ENCODE peak calls at places on chromosomes 11 and 22, in seven cellular contexts. Y is HAP-1, X is uterus, O is tibial artery, N is GM23248, W is PC-3, Z is upper lobe of right lung. K is an unnamed sample.

GRCh38 chr22:28019881-28020861 is 101.1 kb upstream of the PITPNB start:
- DNase-seq in X (peak; percentile 79), Y (peak; percentile 37), N (peak; percentile 78), Z (peak; percentile 79), O (peak; percentile 77), W (peak; percentile 52), K (peak; percentile 93)

GRCh38 chr11:46240371-46240770 is 37.1 kb upstream of the CREB3L1 start:
- DNase-seq in Y (peak; percentile 91), O (no peak), Z (no peak), X (no peak), W (no peak), N (peak; percentile 66), K (no peak)

GRCh38 chr11:47179655-47179991 is 2.9 kb upstream of the ARFGAP2 start:
- DNase-seq in Z (no peak), O (no peak), N (peak; percentile 66), Y (peak; percentile 18), X (no peak), W (peak; percentile 53), K (peak; percentile 69)

GRCh38 chr22:30178180-30179126 is 68.1 kb downstream of the LIF start:
- DNase-seq in X (no peak), O (no peak), Y (no peak), W (no peak), Z (no peak), N (peak; percentile 24), K (no peak)

GRCh38 chr11:9004310-9004945 is 627 bp upstream of the NRIP3 start:
- DNase-seq in Z (peak; percentile 68), N (no peak), W (no peak), O (no peak), Y (no peak), X (peak; percentile 23), K (peak; percentile 10)

GRCh38 chr22:17824452-17824851 is 50.2 kb upstream of the BID start:
- DNase-seq in N (no peak), Z (no peak), O (no peak), W (no peak), Y (no peak), X (no peak), K (no peak)

GRCh38 chr11:69391192-69392103 is 90.0 kb upstream of the LINC01488 start:
- DNase-seq in Z (peak; percentile 55), N (no peak), W (no peak), Y (no peak), O (peak; percentile 50), X (no peak), K (no peak)

GRCh38 chr11:73463359-73463758 is 87.2 kb downstream of the RELT start:
- DNase-seq in Z (no peak), O (no peak), W (peak; percentile 12), X (no peak), N (peak; percentile 91), Y (no peak), K (peak; percentile 11)

GRCh38 chr11:2360081-2360642 is 16.9 kb upstream of the CD81 start:
- DNase-seq in W (no peak), X (no peak), N (no peak), Z (peak; percentile 60), Y (no peak), O (no peak), K (no peak)

GRCh38 chr11:83441171-83441570 is 155.0 kb upstream of the CCDC90B start:
- DNase-seq in X (no peak), W (no peak), Z (no peak), Y (no peak), N (no peak), O (no peak), K (no peak)

GRCh38 chr22:43789452-43789851 is 22.7 kb downstream of the EFCAB6 start:
- DNase-seq in Z (no peak), W (peak; percentile 70), N (peak; percentile 99), O (no peak), X (peak; percentile 78), Y (no peak), K (no peak)

GRCh38 chr11:94519478-94520084 is 7.3 kb downstream of the C11orf97 start:
- DNase-seq in N (peak; percentile 69), O (no peak), Z (no peak), X (no peak), W (peak; percentile 76), Y (peak; percentile 32), K (peak; percentile 54)

GRCh38 chr11:85947431-85948272 is 92.5 kb downstream of the CCDC83 start:
- DNase-seq in X (no peak), N (peak; percentile 95), Z (no peak), O (no peak), Y (no peak), W (peak; percentile 65), K (no peak)

GRCh38 chr11:44899959-44900358 is 50.7 kb downstream of the TP53I11 start:
- DNase-seq in X (no peak), O (no peak), W (peak; percentile 39), N (peak; percentile 57), Y (peak; percentile 18), Z (no peak), K (peak; percentile 63)

GRCh38 chr11:76148941-76149613 is 57.2 kb downstream of the WNT11 start:
- DNase-seq in O (no peak), Y (no peak), X (no peak), W (peak; percentile 61), Z (no peak), N (no peak), K (no peak)

GRCh38 chr22:33465554-33465953 is 407.4 kb upstream of the SYN3 start:
- DNase-seq in W (no peak), N (no peak), O (no peak), X (no peak), Z (no peak), Y (no peak), K (no peak)

GRCh38 chr11:135002236-135002635 is 590.2 kb upstream of the B3GAT1 start:
- DNase-seq in Y (no peak), N (no peak), W (no peak), O (no peak), X (no peak), Z (no peak), K (no peak)

GRCh38 chr11:134997652-134998320 is 585.7 kb upstream of the B3GAT1 start:
- DNase-seq in N (no peak), X (no peak), Y (no peak), Z (no peak), O (no peak), W (no peak), K (no peak)

GRCh38 chr11:134995746-134996145 is 583.7 kb upstream of the B3GAT1 start:
- DNase-seq in N (no peak), O (no peak), Z (no peak), Y (peak; percentile 79), X (no peak), W (no peak), K (peak; percentile 18)

GRCh38 chr11:135001581-135001980 is 589.5 kb upstream of the B3GAT1 start:
- DNase-seq in W (no peak), N (no peak), X (no peak), O (no peak), Z (no peak), Y (no peak), K (no peak)

GRCh38 chr11:134999490-135000066 is 587.5 kb upstream of the B3GAT1 start:
- DNase-seq in Z (no peak), Y (no peak), O (no peak), W (no peak), N (no peak), X (no peak), K (peak; percentile 57)
- H3K4me3 ChIP-seq in Z (no peak overlapping the region), Y (no peak overlapping the region), O (no peak overlapping the region), W (no peak overlapping the region), N (no peak overlapping the region), X (no peak overlapping the region), K (no peak overlapping the region)

DNA sequence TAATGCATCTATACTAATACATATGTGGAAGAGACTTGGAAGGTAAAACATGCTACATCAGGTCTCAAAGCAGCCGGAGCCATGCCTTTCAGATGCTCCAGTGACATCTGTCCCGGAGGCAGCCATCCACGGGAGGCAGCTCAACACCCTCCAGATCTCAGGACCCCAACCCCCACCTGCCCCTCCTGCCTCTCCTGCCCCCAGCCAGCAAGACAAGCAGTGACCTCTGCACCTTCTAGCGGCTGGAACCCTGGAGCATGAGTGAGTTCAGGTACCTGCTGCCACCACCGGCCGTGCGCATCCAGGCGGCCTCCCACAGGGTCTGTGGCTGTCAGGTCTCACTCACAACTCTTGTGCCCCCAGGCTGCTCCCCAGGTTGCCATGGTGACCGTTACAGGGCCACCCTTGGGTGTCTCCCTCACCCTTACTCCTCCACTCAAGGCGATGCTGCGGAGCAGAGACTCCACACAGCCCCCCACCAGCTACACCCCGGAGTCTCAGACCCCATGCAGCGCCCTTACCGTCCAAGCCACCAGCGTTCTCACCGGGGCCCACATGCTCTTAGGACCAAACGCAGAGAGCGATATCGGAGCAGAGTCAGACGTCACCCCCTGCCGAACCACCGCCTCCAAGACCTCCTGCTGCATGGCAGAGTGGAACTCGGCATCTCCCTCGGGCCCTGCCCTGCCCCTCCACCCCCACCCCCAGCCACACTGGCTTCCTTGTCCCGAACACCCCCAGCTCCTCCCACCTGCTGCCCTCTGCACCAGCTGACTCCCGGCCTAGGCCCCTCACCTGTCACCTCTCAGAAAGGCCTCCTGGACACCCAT is 34.7 kb downstream of the CERK start:
- DNase-seq in W (no peak), Z (no peak), N (no peak), X (no peak), Y (no peak), O (no peak), K (no peak)
- H3K27me3 ChIP-seq in W (no peaks in the 10 kb centered on the region), Z (no peaks in the 10 kb centered on the region), N (no peaks in the 10 kb centered on the region), X (no peaks in the 10 kb centered on the region), Y (no peaks in the 10 kb centered on the region), O (no peaks in the 10 kb centered on the region), K (no peaks in the 10 kb centered on the region)

DNA sequence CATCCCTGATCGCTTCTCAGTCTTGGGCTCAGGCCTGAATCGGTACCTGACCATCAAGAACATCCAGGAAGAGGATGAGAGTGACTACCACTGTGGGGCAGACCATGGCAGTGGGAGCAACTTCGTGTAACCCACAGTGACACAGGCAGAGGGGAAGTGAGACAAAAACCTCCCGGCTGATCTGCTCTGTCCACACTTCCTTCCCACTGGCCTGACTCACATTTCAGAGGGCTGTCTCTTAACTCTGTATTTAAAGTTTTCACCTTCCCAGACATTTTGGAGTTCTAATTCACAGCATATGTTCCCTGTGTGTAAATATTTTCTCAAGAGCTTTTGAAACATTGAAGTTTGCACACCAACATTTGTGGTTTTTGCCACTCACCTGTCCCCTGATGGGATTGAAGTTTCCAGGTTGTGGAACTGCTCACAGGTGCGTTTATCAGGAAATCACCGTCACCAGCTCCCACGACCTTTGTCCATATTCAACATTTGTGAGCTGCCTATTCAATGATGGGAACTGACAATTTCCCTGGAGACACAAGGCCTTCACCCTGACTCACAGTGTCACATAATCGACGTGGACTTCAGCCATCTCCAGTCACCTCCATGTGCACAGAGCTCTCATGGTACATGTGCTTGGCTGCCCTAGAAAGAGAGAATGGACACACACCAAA is 99.2 kb downstream of the VPREB1 start:
- DNase-seq in Z (no peak), W (no peak), N (no peak), X (no peak), O (no peak), Y (no peak), K (no peak)
- H3K9me3 ChIP-seq in Z (no peaks in the 10 kb centered on the region), W (no peaks in the 10 kb centered on the region), N (no peaks in the 10 kb centered on the region), X (no peaks in the 10 kb centered on the region), O (no peaks in the 10 kb centered on the region), Y (no peaks in the 10 kb centered on the region), K (no peaks in the 10 kb centered on the region)

DNA sequence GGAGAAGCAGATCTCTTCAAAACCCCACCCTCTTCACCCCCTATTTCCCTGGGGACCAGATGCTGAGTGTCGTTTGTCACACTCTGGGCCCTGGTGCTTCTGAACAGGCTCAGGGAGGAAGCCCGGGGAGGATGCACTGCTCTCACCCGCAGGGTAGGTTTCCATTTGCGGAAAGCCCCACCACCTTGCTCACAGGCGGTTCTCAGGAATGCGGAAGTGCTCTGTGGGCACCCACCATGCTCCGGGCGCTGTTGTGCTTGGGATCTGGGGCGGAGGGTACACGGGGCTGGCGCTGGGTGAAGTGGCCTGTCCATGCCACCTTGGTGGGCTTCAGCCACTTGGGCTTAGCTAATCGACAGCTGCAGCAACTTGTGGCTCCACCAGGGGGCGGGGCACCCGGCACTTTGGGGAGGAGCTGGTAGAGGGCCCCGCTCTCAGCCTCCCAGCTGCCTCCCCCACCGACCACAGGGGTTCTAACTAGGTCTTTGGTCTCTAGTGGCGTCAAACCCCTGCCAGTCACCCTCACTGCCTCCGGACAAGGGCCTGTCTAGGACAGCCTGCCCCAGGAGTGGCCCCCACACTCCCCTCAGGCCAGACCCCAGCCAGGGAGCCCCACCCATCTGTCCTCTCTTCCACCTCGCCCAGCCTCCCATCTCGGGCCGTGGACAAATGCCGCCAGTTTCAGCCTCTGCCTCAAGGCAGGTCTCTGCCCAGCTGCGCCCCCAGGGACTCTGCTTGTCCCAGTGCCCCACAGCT is 7.4 kb downstream of the NDUFV1 start:
- DNase-seq in W (peak; percentile 53), Y (peak; percentile 47), N (peak; percentile 64), X (peak; percentile 52), O (no peak), Z (peak; percentile 85), K (peak; percentile 77)
- H3K4me3 ChIP-seq in W (no peak overlapping the region), Y (no peak overlapping the region), N (peak overlapping the region; percentile 39), X (peak overlapping the region; percentile 28), O (peak overlapping the region; percentile 42), Z (peak overlapping the region; percentile 42), K (peak overlapping the region; percentile 2)

K was measured in SJCRH30.